ENCODE peak calls at places on chromosomes 7 and 10, in ten cellular contexts. I is non-pigmented ciliary epithelial cell, J is sciatic nerve, U is HFF-Myc, C is left cardiac atrium, Q is OCI-LY7, E is NCI-H2081, R is foreskin melanocyte, P is A549, T is Calu3. H is an unnamed sample.

GRCh38 chr10:61621538-61622150 is 41.1 kb upstream of the CABCOCO1 start:
- DNase-seq in R (peak), I (no peak), E (peak), U (no peak), P (no peak), Q (no peak), J (no peak), T (no peak), C (no peak), H (no peak)

GRCh38 chr10:22491931-22492615 is 146.8 kb downstream of the SPAG6 start:
- DNase-seq in Q (no peak), C (no peak), U (no peak), R (no peak), J (no peak), I (no peak), E (no peak), P (no peak), T (no peak), H (no peak)

GRCh38 chr10:43461950-43462349 is 25.0 kb downstream of the ZNF487 start:
- DNase-seq in J (no peak), C (no peak), R (peak), T (peak), P (peak), U (peak), E (peak), Q (peak), I (peak), H (peak)

GRCh38 chr7:146090023-146090645 is 26.5 kb upstream of the CNTNAP2 start:
- DNase-seq in P (peak), C (no peak), Q (peak), I (peak), U (no peak), R (no peak), T (peak), J (no peak), E (peak), H (peak)

GRCh38 chr10:128494665-128495064 is 368.4 kb upstream of the MKI67 start:
- DNase-seq in U (no peak), E (no peak), P (no peak), I (no peak), T (no peak), R (no peak), J (no peak), C (no peak), Q (no peak), H (no peak)

GRCh38 chr10:130782467-130782866 is 529.1 kb downstream of the TCERG1L start:
- DNase-seq in R (no peak), C (no peak), I (no peak), P (peak), T (no peak), Q (no peak), J (no peak), E (no peak), U (no peak), H (no peak)

GRCh38 chr10:77049896-77050295 is 587.7 kb downstream of the KCNMA1 start:
- DNase-seq in R (no peak), P (no peak), I (peak), U (no peak), T (no peak), C (no peak), E (no peak), J (no peak), Q (no peak), H (no peak)

GRCh38 chr7:75723444-75723843 is 15.3 kb downstream of the HIP1 start:
- DNase-seq in J (no peak), C (no peak), I (no peak), Q (no peak), R (no peak), E (no peak), T (no peak), P (no peak), U (no peak), H (no peak)

GRCh38 chr10:43861966-43862751 is 213.5 kb upstream of the ZNF32 start:
- DNase-seq in C (no peak), E (no peak), U (peak), J (peak), R (no peak), P (peak), T (no peak), Q (peak), I (peak), H (peak)

GRCh38 chr7:94054130-94054529 is 50.0 kb upstream of the BET1 start:
- DNase-seq in J (no peak), U (no peak), E (peak), R (no peak), Q (peak), P (no peak), C (no peak), I (no peak), T (no peak), H (no peak)

GRCh38 chr10:124458473-124458872 is 3.1 kb upstream of the LHPP start:
- DNase-seq in C (no peak), T (no peak), E (no peak), I (no peak), U (no peak), Q (no peak), R (no peak), P (no peak), J (no peak), H (no peak)

GRCh38 chr10:119521443-119522204 is 20.9 kb downstream of the RGS10 start:
- DNase-seq in E (no peak), T (no peak), Q (no peak), P (peak), R (no peak), I (peak), U (peak), J (no peak), C (no peak), H (no peak)

GRCh38 chr7:99624487-99624886 is 7.7 kb downstream of the ZSCAN25 start:
- DNase-seq in R (no peak), Q (no peak), U (no peak), J (no peak), E (no peak), C (no peak), P (no peak), I (no peak), T (no peak), H (no peak)

GRCh38 chr7:148218603-148219002 is 372.0 kb upstream of the C7orf33 start:
- DNase-seq in R (no peak), I (no peak), C (no peak), P (no peak), J (no peak), E (no peak), U (no peak), T (no peak), Q (no peak), H (no peak)

GRCh38 chr7:111357691-111358090 is 204.6 kb downstream of the IMMP2L start:
- DNase-seq in C (no peak), U (peak), R (peak), E (peak), J (no peak), T (peak), Q (no peak), P (peak), I (no peak), H (no peak)

GRCh38 chr7:109844362-109844761 is 1246.6 kb upstream of the LRRN3 start:
- DNase-seq in C (no peak), R (no peak), J (no peak), T (peak), U (no peak), E (peak), I (no peak), P (peak), Q (no peak), H (peak)

GRCh38 chr10:78190051-78190450 is 156.4 kb downstream of the RPS24 start:
- DNase-seq in P (no peak), Q (no peak), C (no peak), I (no peak), U (no peak), T (no peak), R (no peak), E (no peak), J (no peak), H (no peak)

GRCh38 chr10:121594076-121594475 is 4.2 kb downstream of the FGFR2 start:
- DNase-seq in R (no peak), T (no peak), J (no peak), U (no peak), P (no peak), C (no peak), I (no peak), Q (no peak), E (no peak), H (no peak)

GRCh38 chr7:99137418-99138180 is 6.3 kb downstream of the SMURF1 start:
- DNase-seq in Q (no peak), P (peak), J (no peak), U (peak), I (no peak), C (no peak), T (no peak), R (no peak), E (no peak), H (no peak)

GRCh38 chr7:40715053-40715430 is 580.2 kb downstream of the SUGCT start:
- DNase-seq in T (no peak), U (no peak), J (no peak), E (no peak), I (peak), Q (no peak), P (no peak), C (no peak), R (no peak), H (no peak)

GRCh38 chr10:94150541-94151184 is 156.9 kb downstream of the PLCE1 start:
- DNase-seq in J (no peak), R (no peak), T (no peak), Q (no peak), C (no peak), P (no peak), I (no peak), U (no peak), E (no peak), H (no peak)

GRCh38 chr10:76583711-76584161 is 1053.9 kb downstream of the KCNMA1 start:
- DNase-seq in U (peak), Q (no peak), C (no peak), R (no peak), P (peak), T (no peak), E (no peak), J (no peak), I (peak), H (no peak)

GRCh38 chr10:104293781-104294321 is 24.9 kb downstream of the GSTO2 start:
- DNase-seq in E (no peak), P (no peak), I (no peak), C (no peak), R (no peak), T (no peak), Q (no peak), J (no peak), U (no peak), H (no peak)

GRCh38 chr10:70927221-70927943 is 39.0 kb upstream of the PCBD1 start:
- DNase-seq in Q (no peak), U (no peak), J (no peak), T (no peak), I (peak), E (no peak), R (no peak), P (no peak), C (no peak), H (no peak)

GRCh38 chr10:3886666-3887251 is 101.8 kb upstream of the KLF6 start:
- DNase-seq in Q (no peak), P (peak), R (no peak), U (peak), T (peak), E (no peak), J (no peak), I (peak), C (peak), H (peak)

H was measured in dermis microvascular lymphatic vessel endothelial cell.